ENCODE peak calls at places on chromosome 21, in four cellular contexts. E, J, F and L are unnamed samples.

GRCh38 chr21:35428489-35428888 is 379.4 kb upstream of the RUNX1 start:
- DNase-seq in J (no peak), E (no peak), F (no peak), L (no peak)

GRCh38 chr21:30268608-30269197 is 14.0 kb downstream of the KRTAP24-1 start:
- DNase-seq in F (no peak), E (no peak), J (no peak), L (peak)

GRCh38 chr21:15333943-15334342 is 269.1 kb upstream of the NRIP1 start:
- DNase-seq in F (no peak), J (no peak), E (no peak), L (no peak)

GRCh38 chr21:22468893-22469292 is 1470.7 kb downstream of the NCAM2 start:
- DNase-seq in E (no peak), J (no peak), F (no peak), L (no peak)

GRCh38 chr21:33908760-33909159 is 6.8 kb downstream of the ATP5PO start:
- DNase-seq in F (no peak), E (no peak), J (no peak), L (no peak)

GRCh38 chr21:45836268-45836655 is 145.3 kb upstream of the COL6A1 start:
- DNase-seq in F (no peak), J (no peak), E (no peak), L (no peak)

GRCh38 chr21:31660134-31660565 is 657 bp downstream of the SOD1 start:
- DNase-seq in F (peak), E (no peak), J (no peak), L (no peak)

GRCh38 chr21:28439852-28440251 is 552.8 kb downstream of the LTN1 start:
- DNase-seq in E (no peak), J (no peak), F (no peak), L (no peak)

GRCh38 chr21:28590026-28590425 is 402.7 kb downstream of the LTN1 start:
- DNase-seq in F (no peak), E (no peak), J (no peak), L (no peak)

GRCh38 chr21:39633770-39634181 is 21.0 kb downstream of the B3GALT5 start:
- DNase-seq in J (no peak), E (no peak), F (peak), L (no peak)

GRCh38 chr21:32386195-32386870 is 6.5 kb downstream of the URB1 start:
- DNase-seq in E (no peak), F (no peak), J (no peak), L (no peak)

GRCh38 chr21:38831526-38832467 is 26.1 kb downstream of the ETS2 start:
- DNase-seq in E (peak), J (peak), F (no peak), L (no peak)

GRCh38 chr21:16522512-16522911 is 792.7 kb downstream of the USP25 start:
- DNase-seq in F (no peak), J (no peak), E (no peak), L (no peak)

GRCh38 chr21:14581902-14582457 is 35.9 kb upstream of the SAMSN1 start:
- DNase-seq in E (no peak), F (no peak), J (no peak), L (no peak)

GRCh38 chr21:28856588-28857250 is 136.0 kb downstream of the LTN1 start:
- DNase-seq in J (peak), F (no peak), E (no peak), L (no peak)

GRCh38 chr21:14943636-14944035 is 121.2 kb downstream of the NRIP1 start:
- DNase-seq in F (no peak), J (no peak), E (no peak), L (no peak)

GRCh38 chr21:28601708-28602107 is 391.0 kb downstream of the LTN1 start:
- DNase-seq in F (no peak), J (no peak), E (no peak), L (no peak)

GRCh38 chr21:29166333-29166732 is 35.9 kb downstream of the MAP3K7CL start:
- DNase-seq in E (no peak), J (no peak), F (no peak), L (no peak)

GRCh38 chr21:45450741-45451740 is 46.1 kb downstream of the COL18A1 start:
- DNase-seq in J (no peak), E (no peak), F (no peak), L (no peak)

GRCh38 chr21:45852886-45853400 is 128.6 kb upstream of the COL6A1 start:
- DNase-seq in J (no peak), E (no peak), F (no peak), L (no peak)

GRCh38 chr21:14833221-14833620 is 231.6 kb downstream of the NRIP1 start:
- DNase-seq in E (no peak), J (no peak), F (no peak), L (no peak)

GRCh38 chr21:45941338-45941710 is 40.2 kb upstream of the COL6A1 start:
- DNase-seq in F (no peak), J (no peak), E (no peak), L (no peak)

GRCh38 chr21:45974073-45975016 is 7.2 kb upstream of the COL6A1 start:
- DNase-seq in E (no peak), F (no peak), J (no peak), L (peak)

GRCh38 chr21:25732091-25732760 is 2.5 kb downstream of the ATP5PF start:
- DNase-seq in E (no peak), F (no peak), J (no peak), L (no peak)

GRCh38 chr21:30563630-30564029 is 2.5 kb upstream of the KRTAP19-7 start:
- DNase-seq in E (no peak), J (no peak), F (no peak), L (no peak)

GRCh38 chr21:15820857-15821256 is 91.1 kb downstream of the USP25 start:
- DNase-seq in F (no peak), J (no peak), E (no peak), L (no peak)

GRCh38 chr21:17987328-17987727 is 168.2 kb upstream of the C21orf91 start:
- DNase-seq in J (no peak), E (no peak), F (no peak), L (no peak)

GRCh38 chr21:37551406-37552355 is 185.1 kb downstream of the DYRK1A start:
- DNase-seq in F (no peak), J (peak), E (no peak), L (no peak)

GRCh38 chr21:36753556-36753955 is 54.6 kb downstream of the SIM2 start:
- DNase-seq in F (no peak), J (no peak), E (no peak), L (no peak)

GRCh38 chr21:26948194-26948593 is 18.7 kb downstream of the ADAMTS5 start:
- DNase-seq in E (no peak), F (no peak), J (no peak), L (no peak)

GRCh38 chr21:29080454-29080930 is 7.0 kb upstream of the CCT8 start:
- DNase-seq in J (no peak), E (no peak), F (no peak), L (no peak)

GRCh38 chr21:21412096-21412495 is 413.9 kb downstream of the NCAM2 start:
- DNase-seq in F (no peak), J (no peak), E (no peak), L (no peak)

GRCh38 chr21:35768187-35768586 is 292.1 kb downstream of the SETD4 start:
- DNase-seq in E (no peak), J (no peak), F (no peak), L (no peak)

GRCh38 chr21:29822064-29822463 is 117.7 kb downstream of the GRIK1 start:
- DNase-seq in F (no peak), E (no peak), J (no peak), L (no peak)

GRCh38 chr21:21067375-21067774 is 69.2 kb downstream of the NCAM2 start:
- DNase-seq in E (no peak), J (no peak), F (no peak), L (no peak)

DNA sequence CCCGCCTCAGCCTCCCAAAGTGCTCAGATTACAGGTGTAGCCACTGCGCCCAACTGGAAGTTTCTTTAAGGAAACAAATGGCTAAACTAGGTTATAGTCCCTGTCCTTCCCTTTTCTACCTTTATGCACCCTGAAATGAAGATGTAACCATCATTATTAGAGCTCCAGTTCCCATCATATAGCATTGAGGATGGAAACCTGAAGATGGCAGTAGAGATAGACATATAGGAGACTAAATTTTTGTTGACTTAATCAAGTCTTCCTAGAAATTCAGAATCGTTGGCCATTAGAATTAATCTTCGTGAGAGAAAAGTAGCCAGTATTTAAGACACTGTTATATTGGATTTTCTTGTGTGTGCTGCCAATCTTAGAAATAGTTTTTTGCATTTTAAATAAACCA is 1016.3 kb upstream of the NCAM2 start:
- DNase-seq in J (no peak), E (no peak), F (no peak), L (no peak)
- TF ChIP-seq ESRRA in J (no peak), E (no peak), F (no peak), L (no peak)

GRCh38 chr21:42403611-42404231 is at the start of gene UBASH3A:
- DNase-seq in E (no peak), F (no peak), J (no peak), L (peak)
- TF ChIP-seq ESRRA in E (no peak), F (no peak), J (no peak), L (no peak)

GRCh38 chr21:44261191-44261631 is 486 bp downstream of the DNMT3L start:
- DNase-seq in J (no peak), F (no peak), E (no peak), L (no peak)

GRCh38 chr21:44261675-44262295 is at the start of gene DNMT3L:
- DNase-seq in F (no peak), E (no peak), J (no peak), L (peak)

GRCh38 chr21:44263768-44264167 is 2.1 kb upstream of the DNMT3L start:
- DNase-seq in E (no peak), F (no peak), J (no peak), L (no peak)

GRCh38 chr21:44262338-44263048 is 796 bp upstream of the DNMT3L start:
- DNase-seq in F (no peak), J (no peak), E (no peak), L (no peak)

GRCh38 chr21:44263221-44263671 is 1.5 kb upstream of the DNMT3L start:
- DNase-seq in E (no peak), F (no peak), J (no peak), L (no peak)
- TF ChIP-seq ESRRA in E (no peak), F (no peak), J (no peak), L (no peak)

DNA sequence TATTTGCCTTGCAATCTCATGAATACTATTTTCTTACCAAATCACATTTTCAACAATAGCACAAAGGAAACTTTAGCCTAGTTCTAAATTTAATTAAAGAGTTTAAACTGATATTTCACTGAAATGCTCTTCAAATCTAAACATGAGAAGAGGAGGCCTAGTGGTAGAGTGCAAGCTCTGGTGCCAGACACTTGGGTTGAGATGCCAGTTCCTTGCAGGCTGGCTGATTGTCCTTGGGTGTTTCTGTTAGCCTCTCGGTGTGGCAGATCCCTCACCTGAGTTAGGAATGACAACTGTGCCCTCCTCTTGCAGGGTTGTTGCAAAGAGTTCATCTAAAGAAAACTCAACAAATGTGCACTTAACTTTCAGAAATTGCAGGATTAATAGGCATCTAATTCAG is 12.5 kb downstream of the ZBTB21 start:
- DNase-seq in F (no peak), E (no peak), J (no peak), L (no peak)
- TF ChIP-seq ESRRA in F (no peak), E (no peak), J (no peak), L (no peak)

GRCh38 chr21:42997053-42997452 is 22.7 kb downstream of the PKNOX1 start:
- DNase-seq in E (no peak), F (no peak), J (no peak), L (no peak)
- TF ChIP-seq ESRRA in E (no peak), F (no peak), J (no peak), L (no peak)